ENCODE peak calls at places on chromosomes 5 and 9, in ten cellular contexts. O is PC-3; G is GM19239; B is PC-9; C is stromal cell of bone marrow; Q is central memory CD4-positive, alpha-beta T cell; Z is GM12865; E is head of caudate nucleus; D is EH; H is fibroblast of the conjunctiva. P is an unnamed sample.
A peak's percentile ranks its signal among the peaks of the same experiment; 100 is the strongest.

GRCh38 chr5:100186181-100186580 is 349.0 kb upstream of the FAM174A start:
- DNase-seq in Z (no peak), H (no peak), B (no peak), O (no peak), Q (no peak), C (no peak), G (no peak), E (no peak), D (no peak), P (no peak)

GRCh38 chr5:110177729-110178128 is 488.0 kb downstream of the MAN2A1 start:
- DNase-seq in Q (no peak), Z (no peak), B (no peak), C (no peak), E (no peak), H (no peak), G (no peak), D (no peak), O (no peak), P (no peak)

GRCh38 chr9:130110166-130110565 is 56.5 kb downstream of the GPR107 start:
- DNase-seq in G (no peak), E (no peak), H (no peak), C (no peak), B (no peak), Z (no peak), O (no peak), D (no peak), Q (no peak), P (no peak)

GRCh38 chr5:119273391-119273839 is 82.4 kb upstream of the TNFAIP8 start:
- DNase-seq in D (no peak), B (no peak), H (no peak), C (no peak), Z (no peak), G (no peak), E (no peak), O (no peak), Q (no peak), P (no peak)

GRCh38 chr9:3124006-3124405 is 280.1 kb upstream of the PUM3 start:
- DNase-seq in G (no peak), C (no peak), B (no peak), D (no peak), O (no peak), Z (no peak), H (no peak), E (no peak), Q (no peak), P (no peak)

GRCh38 chr5:9774472-9775079 is 144.4 kb upstream of the TAS2R1 start:
- DNase-seq in B (peak; percentile 28), C (no peak), E (peak; percentile 50), Q (no peak), G (no peak), Z (peak; percentile 15), O (peak; percentile 75), D (peak; percentile 89), H (peak; percentile 39), P (no peak)

GRCh38 chr9:78273761-78274160 is 23.2 kb upstream of the PSAT1 start:
- DNase-seq in E (no peak), O (no peak), Z (no peak), Q (no peak), G (no peak), C (no peak), H (no peak), B (no peak), D (peak; percentile 67), P (no peak)

GRCh38 chr5:131959136-131959535 is 13.7 kb upstream of the MEIKIN start:
- DNase-seq in D (no peak), O (no peak), Q (no peak), Z (no peak), E (no peak), B (no peak), C (no peak), G (no peak), H (no peak), P (no peak)

GRCh38 chr9:22044583-22044982 is 35.5 kb upstream of the CDKN2B start:
- DNase-seq in C (peak; percentile 87), G (no peak), Q (no peak), B (peak; percentile 53), H (no peak), O (peak; percentile 82), Z (no peak), E (no peak), D (peak; percentile 83), P (no peak)

GRCh38 chr5:14816374-14816998 is 55.1 kb downstream of the ANKH start:
- DNase-seq in E (no peak), H (no peak), D (peak; percentile 18), Z (no peak), O (peak; percentile 63), Q (no peak), C (peak; percentile 52), B (no peak), G (no peak), P (no peak)

GRCh38 chr9:121360975-121361374 is 9.1 kb downstream of the STOM start:
- DNase-seq in H (peak; percentile 47), D (peak; percentile 94), Q (no peak), E (no peak), G (no peak), Z (no peak), C (peak; percentile 79), B (no peak), O (peak; percentile 51), P (no peak)

GRCh38 chr9:35835216-35835604 is 6.2 kb downstream of the TMEM8B start:
- DNase-seq in H (no peak), G (no peak), Z (no peak), O (peak; percentile 22), D (no peak), E (no peak), C (no peak), Q (no peak), B (no peak), P (no peak)

GRCh38 chr9:107481035-107481434 is 8.5 kb downstream of the KLF4 start:
- DNase-seq in G (no peak), O (peak; percentile 38), D (no peak), B (no peak), E (no peak), Q (no peak), Z (no peak), H (no peak), C (no peak), P (no peak)

GRCh38 chr5:11335881-11336760 is 568.1 kb downstream of the CTNND2 start:
- DNase-seq in O (no peak), B (no peak), Q (no peak), Z (no peak), E (no peak), C (no peak), H (no peak), D (no peak), G (no peak), P (no peak)

GRCh38 chr5:158695595-158696330 is 404.0 kb downstream of the EBF1 start:
- DNase-seq in Z (peak; percentile 87), B (peak; percentile 39), C (peak; percentile 67), O (peak; percentile 70), D (peak; percentile 75), G (peak; percentile 48), Q (peak; percentile 50), H (peak; percentile 90), E (peak; percentile 84), P (peak; percentile 35)

GRCh38 chr9:105663914-105664313 is 1.7 kb downstream of the TAL2 start:
- DNase-seq in B (no peak), Q (no peak), Z (no peak), G (no peak), D (no peak), H (no peak), E (no peak), O (no peak), C (no peak), P (no peak)

P was measured in GM12891.